ENCODE peak calls at places on chromosomes 6 and 20, in six cellular contexts. Z is lung; C is choroid plexus epithelial cell; E is upper lobe of right lung; Q is epithelial cell of esophagus; G is CD4-positive, CD25-positive, alpha-beta regulatory T cell. J is an unnamed sample.

GRCh38 chr6:135938588-135939215 is 87.2 kb downstream of the PDE7B start:
- DNase-seq in E (no peak), G (no peak), C (peak), Z (no peak), Q (peak), J (peak)

GRCh38 chr6:31901415-31901952 is 402 bp downstream of the ZBTB12 start:
- DNase-seq in G (peak), C (peak), E (peak), Z (peak), Q (peak), J (peak)

GRCh38 chr6:159116343-159116742 is 52.9 kb upstream of the FNDC1 start:
- DNase-seq in C (no peak), Q (no peak), G (no peak), Z (no peak), E (peak), J (no peak)

GRCh38 chr6:8436956-8437355 is 1.6 kb upstream of the SLC35B3 start:
- DNase-seq in Z (no peak), Q (no peak), G (no peak), C (no peak), E (no peak), J (no peak)

GRCh38 chr6:151681426-151682059 is 125.9 kb upstream of the ESR1 start:
- DNase-seq in G (peak), E (no peak), Q (peak), Z (no peak), C (peak), J (peak)

GRCh38 chr20:24781061-24781980 is 167.7 kb upstream of the CST7 start:
- DNase-seq in G (peak), C (peak), Z (no peak), E (peak), Q (peak), J (peak)

GRCh38 chr6:34924831-34925613 is 36.0 kb downstream of the ANKS1A start:
- DNase-seq in G (no peak), C (no peak), Q (no peak), E (no peak), Z (no peak), J (no peak)

GRCh38 chr20:57198359-57199072 is 67.9 kb downstream of the BMP7 start:
- DNase-seq in E (no peak), Q (no peak), C (no peak), G (no peak), Z (no peak), J (no peak)

GRCh38 chr6:158818008-158818579 is 1.1 kb downstream of the EZR start:
- DNase-seq in G (peak), C (peak), Z (peak), E (peak), Q (peak), J (peak)

GRCh38 chr6:42224222-42225042 is 6.8 kb upstream of the MRPS10 start:
- DNase-seq in C (peak), Q (peak), E (no peak), Z (no peak), G (peak), J (peak)

GRCh38 chr6:25177629-25178028 is 101.5 kb upstream of the CARMIL1 start:
- DNase-seq in Q (no peak), G (no peak), C (no peak), Z (no peak), E (no peak), J (no peak)

GRCh38 chr6:170091639-170092579 is 199.0 kb downstream of the DLL1 start:
- DNase-seq in G (no peak), E (no peak), Q (no peak), C (no peak), Z (no peak), J (no peak)

DNA sequence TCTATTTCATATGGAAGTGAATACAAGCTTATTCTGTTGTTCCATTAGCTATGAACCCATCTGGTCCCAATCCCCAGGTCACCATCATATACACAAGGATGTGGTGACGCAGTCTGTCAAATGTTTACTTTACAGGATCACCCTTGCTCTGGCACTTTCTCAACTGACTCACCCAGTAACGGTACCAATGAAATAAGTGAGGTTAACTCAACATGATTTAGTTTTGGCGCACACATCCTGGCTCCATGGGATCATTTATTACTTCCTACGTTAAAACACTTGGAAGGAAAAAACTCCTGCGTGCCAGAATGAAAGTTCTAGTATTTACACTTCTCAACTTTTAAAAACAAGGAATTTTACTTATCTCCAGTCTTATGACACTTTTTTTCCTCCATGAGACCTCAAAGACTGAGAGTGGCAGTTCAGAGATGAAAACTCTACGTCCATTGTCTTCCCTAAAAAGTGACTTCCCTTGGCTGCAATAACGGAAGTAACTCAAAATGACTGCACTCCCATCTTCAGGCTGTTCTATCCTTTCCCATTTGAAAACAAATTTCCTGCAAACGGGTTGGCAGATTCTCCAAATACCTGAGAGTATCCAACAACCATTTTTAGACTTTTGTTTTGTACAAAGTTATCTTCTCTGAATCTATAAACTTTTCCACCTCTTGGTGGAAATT is 15.9 kb downstream of the AGPAT4 start:
- DNase-seq in Z (no peak), C (peak), Q (peak), G (no peak), E (no peak), J (peak)
- H3K4me3 ChIP-seq in Z (no peak), C (peak), Q (no peak), G (no peak), E (no peak), J (peak)

GRCh38 chr20:13222319-13222716 is 1.2 kb downstream of the ISM1 start:
- DNase-seq in C (no peak), Z (no peak), Q (no peak), E (no peak), G (no peak), J (no peak)
- H3K4me3 ChIP-seq in C (no peak), Z (peak), Q (no peak), E (peak), G (no peak), J (no peak)

DNA sequence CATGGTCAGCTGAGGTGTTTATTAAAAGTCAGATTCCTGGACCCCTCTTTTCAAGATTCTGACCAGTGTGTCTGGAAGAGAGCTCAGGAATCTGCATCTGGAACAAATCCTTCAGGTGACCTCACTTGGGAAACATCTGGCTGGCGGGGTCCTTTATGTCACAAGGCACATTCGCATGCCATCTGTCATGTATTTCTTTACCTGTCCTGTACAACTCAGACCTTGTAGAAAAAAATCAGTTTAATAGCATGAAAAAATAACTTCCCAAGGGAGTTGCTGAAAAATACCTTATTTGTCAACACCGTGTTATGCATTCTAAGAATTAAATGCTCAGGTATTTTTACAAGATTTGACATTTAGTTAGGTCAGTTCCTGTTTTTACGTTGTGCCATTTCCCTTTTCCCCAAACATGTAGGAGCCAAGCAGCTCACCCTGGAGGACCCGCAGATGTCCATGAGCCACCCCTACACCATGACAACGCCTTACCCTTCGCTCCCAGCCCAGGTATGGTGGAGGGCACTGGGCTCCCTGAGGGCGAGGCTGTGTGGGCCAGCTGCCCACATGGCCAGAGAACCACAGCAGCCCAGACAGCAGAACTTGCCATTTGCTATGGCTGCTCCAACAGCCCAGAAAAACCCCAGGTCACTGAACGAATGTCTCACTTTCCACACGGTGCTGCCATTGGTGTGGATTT is 4.0 kb downstream of the IRF4 start:
- DNase-seq in Q (no peak), G (no peak), Z (no peak), E (no peak), C (no peak), J (no peak)
- H3K4me3 ChIP-seq in Q (no peak), G (peak), Z (no peak), E (no peak), C (no peak), J (no peak)

DNA sequence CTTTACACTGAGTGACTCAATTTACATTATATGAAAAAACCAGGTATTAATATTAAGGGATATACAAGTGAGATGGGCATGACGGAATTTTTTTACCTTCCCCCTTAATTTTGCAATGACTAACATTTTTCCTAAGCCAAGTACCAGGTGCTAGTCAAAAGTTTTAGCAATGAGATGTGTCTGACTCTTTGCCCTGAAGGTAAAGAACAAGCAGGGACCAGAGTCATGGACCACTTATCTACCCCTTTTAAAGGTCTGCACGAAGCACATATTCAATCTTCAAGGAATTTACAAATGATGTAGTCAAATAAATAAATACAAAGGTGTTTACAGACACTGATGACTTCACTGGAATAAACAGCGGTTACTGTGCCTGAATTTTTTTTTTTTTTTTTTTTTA is 1.4 kb downstream of the GLO1 start:
- DNase-seq in Z (no peak), G (no peak), E (no peak), C (no peak), Q (peak), J (no peak)
- H3K4me3 ChIP-seq in Z (no peak), G (peak), E (peak), C (no peak), Q (no peak), J (no peak)